ENCODE peak calls at places on chromosomes 16 and 17, in nine cellular contexts. M is heart left ventricle; T is EL; O is CD8-positive, alpha-beta T cell; Z is naive thymus-derived CD8-positive, alpha-beta T cell; J is amniotic epithelial cell; I is stimulated activated CD8-positive, alpha-beta memory T cell treated with anti-CD3 and anti-CD28 coated beads, Interleukin-2, amount 100 ng/mL, for 48 hours; K is left lung; C is astrocyte of the cerebellum. Q is an unnamed sample.

GRCh38 chr16:30750876-30751465 is 2.7 kb downstream of the PHKG2 start:
- DNase-seq in M (no peak), T (no peak), O (no peak), Z (no peak), J (no peak), I (no peak), K (peak), C (no peak), Q (no peak)

GRCh38 chr16:58451263-58451662 is 48.7 kb upstream of the NDRG4 start:
- DNase-seq in M (no peak), T (no peak), O (no peak), Z (no peak), J (no peak), I (no peak), K (no peak), C (no peak), Q (no peak)

GRCh38 chr17:62860962-62861873 is 53.1 kb upstream of the MARCHF10 start:
- DNase-seq in M (no peak), T (no peak), O (no peak), Z (no peak), J (peak), I (no peak), K (no peak), C (no peak), Q (peak)

GRCh38 chr16:1981972-1982574 is 804 bp upstream of the NOXO1 start:
- DNase-seq in M (no peak), T (no peak), O (no peak), Z (no peak), J (no peak), I (no peak), K (no peak), C (no peak), Q (no peak)

GRCh38 chr17:63181856-63182255 is 215.8 kb downstream of the TANC2 start:
- DNase-seq in M (no peak), T (no peak), O (no peak), Z (no peak), J (no peak), I (no peak), K (no peak), C (no peak), Q (no peak)

GRCh38 chr17:78709119-78709681 is 72.9 kb downstream of the CYTH1 start:
- DNase-seq in M (no peak), T (no peak), O (no peak), Z (no peak), J (no peak), I (no peak), K (peak), C (no peak), Q (no peak)

GRCh38 chr17:57577751-57578607 is 167.1 kb downstream of the CCDC182 start:
- DNase-seq in M (peak), T (peak), O (no peak), Z (no peak), J (peak), I (no peak), K (no peak), C (peak), Q (no peak)

GRCh38 chr16:30348113-30348512 is 7.0 kb downstream of the CD2BP2 start:
- DNase-seq in M (no peak), T (no peak), O (no peak), Z (no peak), J (no peak), I (no peak), K (no peak), C (no peak), Q (no peak)

GRCh38 chr17:58007781-58008706 is 998 bp upstream of the SRSF1 start:
- DNase-seq in M (no peak), T (no peak), O (no peak), Z (no peak), J (no peak), I (no peak), K (no peak), C (no peak), Q (no peak)

GRCh38 chr17:74842146-74842598 is 17.5 kb downstream of the GRIN2C start:
- DNase-seq in M (no peak), T (peak), O (no peak), Z (no peak), J (no peak), I (no peak), K (no peak), C (no peak), Q (no peak)

GRCh38 chr17:61203765-61204164 is 195.9 kb upstream of the TBX2 start:
- DNase-seq in M (peak), T (no peak), O (no peak), Z (no peak), J (no peak), I (no peak), K (no peak), C (no peak), Q (no peak)

GRCh38 chr16:85258166-85258565 is 145.9 kb upstream of the CIBAR2 start:
- DNase-seq in M (no peak), T (no peak), O (no peak), Z (no peak), J (no peak), I (no peak), K (no peak), C (no peak), Q (no peak)

GRCh38 chr17:76014100-76014924 is 12.8 kb downstream of the EVPL start:
- DNase-seq in M (peak), T (peak), O (peak), Z (peak), J (peak), I (peak), K (peak), C (no peak), Q (peak)

GRCh38 chr17:17675925-17676534 is 5.2 kb upstream of the RAI1 start:
- DNase-seq in M (no peak), T (peak), O (no peak), Z (no peak), J (peak), I (no peak), K (no peak), C (no peak), Q (peak)

GRCh38 chr16:30551781-30552180 is 6.4 kb downstream of the ZNF764 start:
- DNase-seq in M (no peak), T (no peak), O (peak), Z (no peak), J (peak), I (no peak), K (peak), C (no peak), Q (no peak)

GRCh38 chr16:9364721-9365693 is 273.6 kb downstream of the HAPSTR1 start:
- DNase-seq in M (peak), T (no peak), O (no peak), Z (no peak), J (no peak), I (no peak), K (peak), C (no peak), Q (no peak)